ENCODE peak calls at places on chromosomes 3 and 15, in ten cellular contexts. D is amniotic stem cell; K is activated CD8-positive, alpha-beta memory T cell treated with anti-CD3 and anti-CD28 coated beads for 48 hours; F is AG08395; T is neuronal stem cell; B is natural killer cell; J is progenitor cell of endocrine pancreas; G is IMR-90; Q is activated naive CD4-positive, alpha-beta T cell treated with Interleukin-2 at 50 U/mL for 16 hours; U is stimulated activated CD8-positive, alpha-beta memory T cell treated with anti-CD3 and anti-CD28 coated beads, Interleukin-4, amount 100 ng/mL, for 24 hours. H is an unnamed sample.
A peak's percentile ranks its signal among the peaks of the same experiment; 100 is the strongest.

GRCh38 chr3:128984596-128984995 is 9.3 kb downstream of the CFAP92 start:
- DNase-seq in D (no peak), K (no peak), F (no peak), T (no peak), B (no peak), J (no peak), G (peak; percentile 73), Q (no peak), U (no peak), H (no peak)

GRCh38 chr3:183278479-183279088 is 25.5 kb downstream of the B3GNT5 start:
- DNase-seq in D (no peak), K (no peak), F (no peak), T (no peak), B (no peak), J (no peak), G (no peak), Q (no peak), U (no peak), H (no peak)

GRCh38 chr15:84898761-84899160 is 14.3 kb downstream of the SLC28A1 start:
- DNase-seq in D (no peak), K (no peak), F (no peak), T (no peak), B (no peak), J (no peak), G (no peak), Q (no peak), U (no peak), H (no peak)

GRCh38 chr3:67113802-67114407 is 115.8 kb downstream of the KBTBD8 start:
- DNase-seq in D (peak; percentile 81), K (peak; percentile 60), F (peak; percentile 78), T (peak; percentile 90), B (peak; percentile 55), J (peak; percentile 84), G (peak; percentile 86), Q (peak; percentile 81), U (peak; percentile 68), H (peak; percentile 79)

GRCh38 chr3:187264051-187264450 is 27.5 kb downstream of the MASP1 start:
- DNase-seq in D (peak; percentile 44), K (no peak), F (peak; percentile 66), T (no peak), B (no peak), J (no peak), G (peak; percentile 88), Q (no peak), U (no peak), H (no peak)

GRCh38 chr15:68991723-68992122 is 22.8 kb upstream of the NOX5 start:
- DNase-seq in D (no peak), K (no peak), F (no peak), T (no peak), B (no peak), J (no peak), G (peak; percentile 9), Q (no peak), U (no peak), H (no peak)

GRCh38 chr3:33787328-33788009 is 11.0 kb upstream of the PDCD6IP start:
- DNase-seq in D (peak; percentile 43), K (peak; percentile 12), F (peak; percentile 71), T (peak; percentile 58), B (peak; percentile 30), J (peak; percentile 26), G (peak; percentile 72), Q (peak; percentile 56), U (no peak), H (peak; percentile 29)

GRCh38 chr15:45026646-45027045 is 3.7 kb downstream of the SORD start:
- DNase-seq in D (no peak), K (no peak), F (no peak), T (no peak), B (no peak), J (no peak), G (no peak), Q (no peak), U (no peak), H (no peak)

GRCh38 chr3:12809001-12809400 is 12.5 kb downstream of the CAND2 start:
- DNase-seq in D (no peak), K (no peak), F (no peak), T (no peak), B (no peak), J (no peak), G (no peak), Q (no peak), U (no peak), H (no peak)

GRCh38 chr3:121648219-121648958 is 12.3 kb downstream of the HCLS1 start:
- DNase-seq in D (no peak), K (no peak), F (no peak), T (no peak), B (no peak), J (no peak), G (no peak), Q (no peak), U (no peak), H (no peak)

GRCh38 chr3:46882377-46883015 is 5.0 kb downstream of the PTH1R start:
- DNase-seq in D (no peak), K (no peak), F (no peak), T (peak; percentile 39), B (no peak), J (peak; percentile 19), G (no peak), Q (no peak), U (no peak), H (no peak)

GRCh38 chr15:80151148-80151547 is 1.7 kb upstream of the FAH start:
- DNase-seq in D (no peak), K (no peak), F (no peak), T (no peak), B (no peak), J (no peak), G (no peak), Q (no peak), U (no peak), H (no peak)

GRCh38 chr15:99909914-99910313 is 176.7 kb upstream of the LYSMD4 start:
- DNase-seq in D (no peak), K (no peak), F (no peak), T (no peak), B (no peak), J (no peak), G (no peak), Q (no peak), U (no peak), H (no peak)

GRCh38 chr15:57922780-57923179 is 142.7 kb downstream of the ALDH1A2 start:
- DNase-seq in D (no peak), K (no peak), F (no peak), T (no peak), B (no peak), J (no peak), G (no peak), Q (no peak), U (no peak), H (no peak)

GRCh38 chr15:100926971-100927756 is 8.0 kb downstream of the LRRK1 start:
- DNase-seq in D (no peak), K (no peak), F (no peak), T (no peak), B (no peak), J (no peak), G (no peak), Q (no peak), U (no peak), H (no peak)

GRCh38 chr3:138625707-138626365 is 17.3 kb downstream of the FAIM start:
- DNase-seq in D (peak; percentile 27), K (no peak), F (peak; percentile 10), T (no peak), B (no peak), J (no peak), G (peak; percentile 79), Q (no peak), U (no peak), H (no peak)

GRCh38 chr3:99638244-99638948 is at the start of gene COL8A1:
- DNase-seq in D (no peak), K (no peak), F (peak; percentile 53), T (peak; percentile 26), B (no peak), J (no peak), G (peak; percentile 77), Q (no peak), U (no peak), H (no peak)

GRCh38 chr3:62732183-62732904 is 142.9 kb downstream of the CADPS start:
- DNase-seq in D (no peak), K (no peak), F (no peak), T (no peak), B (no peak), J (no peak), G (no peak), Q (no peak), U (no peak), H (no peak)

GRCh38 chr15:57485869-57486268 is 105.8 kb upstream of the MYZAP start:
- DNase-seq in D (peak; percentile 61), K (no peak), F (peak; percentile 96), T (no peak), B (no peak), J (no peak), G (peak; percentile 83), Q (no peak), U (no peak), H (no peak)

GRCh38 chr3:126870608-126871210 is 112.2 kb upstream of the PLXNA1 start:
- DNase-seq in D (no peak), K (no peak), F (no peak), T (no peak), B (no peak), J (no peak), G (peak; percentile 40), Q (no peak), U (no peak), H (no peak)

GRCh38 chr3:69357196-69357595 is 28.7 kb downstream of the FRMD4B start:
- DNase-seq in D (no peak), K (no peak), F (no peak), T (no peak), B (no peak), J (no peak), G (no peak), Q (no peak), U (no peak), H (no peak)

GRCh38 chr15:90954712-90955671 is at the start of gene RCCD1:
- DNase-seq in D (peak; percentile 89), K (peak; percentile 80), F (peak; percentile 98), T (peak; percentile 78), B (peak; percentile 82), J (peak; percentile 80), G (peak; percentile 93), Q (peak; percentile 90), U (peak; percentile 85), H (peak; percentile 94)